ENCODE peak calls at places on chromosomes 6 and 20, in nine cellular contexts. One of them, this sample, is unnamed.

GRCh38 chr6:15260099-15260821 is 14.4 kb downstream of the JARID2 start:
- DNase-seq in right lobe of liver: no peak
- DNase-seq in body of pancreas: no peak
- DNase-seq in ovary: no peak
- DNase-seq in IMR-90: peak; percentile 67
- DNase-seq in A549: no peak
- DNase-seq in sigmoid colon: no peak
- DNase-seq in adrenal gland: peak; percentile 28
- DNase-seq in transverse colon: no peak
- DNase-seq in this sample: no peak

GRCh38 chr6:103273048-103273447 is 1586.7 kb downstream of the HACE1 start:
- DNase-seq in sigmoid colon: no peak
- DNase-seq in body of pancreas: no peak
- DNase-seq in transverse colon: no peak
- DNase-seq in ovary: no peak
- DNase-seq in IMR-90: no peak
- DNase-seq in right lobe of liver: no peak
- DNase-seq in adrenal gland: no peak
- DNase-seq in A549: peak; percentile 22
- DNase-seq in this sample: no peak

GRCh38 chr6:98827295-98828159 is 6.8 kb upstream of the POU3F2 start:
- DNase-seq in ovary: no peak
- DNase-seq in sigmoid colon: no peak
- DNase-seq in right lobe of liver: no peak
- DNase-seq in A549: no peak
- DNase-seq in body of pancreas: no peak
- DNase-seq in adrenal gland: no peak
- DNase-seq in IMR-90: no peak
- DNase-seq in transverse colon: no peak
- DNase-seq in this sample: no peak

GRCh38 chr6:108739496-108740330 is 108.5 kb upstream of the ARMC2 start:
- DNase-seq in body of pancreas: peak; percentile 38
- DNase-seq in A549: no peak
- DNase-seq in IMR-90: no peak
- DNase-seq in ovary: no peak
- DNase-seq in right lobe of liver: no peak
- DNase-seq in sigmoid colon: no peak
- DNase-seq in adrenal gland: peak; percentile 43
- DNase-seq in transverse colon: no peak
- DNase-seq in this sample: no peak

GRCh38 chr6:104613416-104614001 is 246.2 kb downstream of the HACE1 start:
- DNase-seq in IMR-90: no peak
- DNase-seq in ovary: no peak
- DNase-seq in sigmoid colon: no peak
- DNase-seq in transverse colon: no peak
- DNase-seq in A549: no peak
- DNase-seq in right lobe of liver: no peak
- DNase-seq in adrenal gland: no peak
- DNase-seq in body of pancreas: no peak
- DNase-seq in this sample: no peak

GRCh38 chr6:102848796-102849195 is 1455.3 kb downstream of the GRIK2 start:
- DNase-seq in right lobe of liver: no peak
- DNase-seq in sigmoid colon: no peak
- DNase-seq in transverse colon: no peak
- DNase-seq in body of pancreas: no peak
- DNase-seq in IMR-90: no peak
- DNase-seq in ovary: no peak
- DNase-seq in adrenal gland: no peak
- DNase-seq in A549: no peak
- DNase-seq in this sample: no peak

GRCh38 chr6:137010138-137010718 is 34.5 kb downstream of the IL20RA start:
- DNase-seq in IMR-90: no peak
- DNase-seq in right lobe of liver: no peak
- DNase-seq in ovary: no peak
- DNase-seq in sigmoid colon: no peak
- DNase-seq in adrenal gland: no peak
- DNase-seq in transverse colon: no peak
- DNase-seq in body of pancreas: no peak
- DNase-seq in A549: no peak
- DNase-seq in this sample: no peak

GRCh38 chr6:128118401-128118800 is 217.5 kb upstream of the THEMIS start:
- DNase-seq in sigmoid colon: no peak
- DNase-seq in right lobe of liver: no peak
- DNase-seq in ovary: no peak
- DNase-seq in A549: no peak
- DNase-seq in body of pancreas: no peak
- DNase-seq in IMR-90: peak; percentile 60
- DNase-seq in transverse colon: no peak
- DNase-seq in adrenal gland: no peak
- DNase-seq in this sample: no peak

GRCh38 chr20:58713801-58714339 is 21.3 kb downstream of the NPEPL1 start:
- DNase-seq in body of pancreas: no peak
- DNase-seq in IMR-90: no peak
- DNase-seq in sigmoid colon: peak; percentile 63
- DNase-seq in ovary: no peak
- DNase-seq in A549: no peak
- DNase-seq in transverse colon: peak; percentile 6
- DNase-seq in adrenal gland: peak; percentile 48
- DNase-seq in right lobe of liver: peak; percentile 53
- DNase-seq in this sample: peak; percentile 10

GRCh38 chr6:142966294-142966693 is 21.3 kb upstream of the HIVEP2 start:
- DNase-seq in transverse colon: no peak
- DNase-seq in IMR-90: no peak
- DNase-seq in A549: no peak
- DNase-seq in ovary: no peak
- DNase-seq in right lobe of liver: no peak
- DNase-seq in sigmoid colon: no peak
- DNase-seq in body of pancreas: no peak
- DNase-seq in adrenal gland: no peak
- DNase-seq in this sample: no peak

GRCh38 chr6:156780117-156780641 is 3.0 kb downstream of the ARID1B start:
- DNase-seq in ovary: no peak
- DNase-seq in body of pancreas: peak; percentile 53
- DNase-seq in adrenal gland: peak; percentile 83
- DNase-seq in right lobe of liver: no peak
- DNase-seq in sigmoid colon: no peak
- DNase-seq in A549: peak; percentile 78
- DNase-seq in IMR-90: peak; percentile 96
- DNase-seq in transverse colon: peak; percentile 63
- DNase-seq in this sample: peak; percentile 82

GRCh38 chr20:46070215-46070910 is 19.4 kb downstream of the NCOA5 start:
- DNase-seq in adrenal gland: peak; percentile 37
- DNase-seq in transverse colon: no peak
- DNase-seq in A549: no peak
- DNase-seq in ovary: no peak
- DNase-seq in sigmoid colon: no peak
- DNase-seq in right lobe of liver: no peak
- DNase-seq in body of pancreas: no peak
- DNase-seq in IMR-90: peak; percentile 86
- DNase-seq in this sample: no peak

GRCh38 chr20:53826597-53827291 is 233.1 kb upstream of the ZNF217 start:
- DNase-seq in transverse colon: no peak
- DNase-seq in IMR-90: peak; percentile 18
- DNase-seq in right lobe of liver: no peak
- DNase-seq in A549: peak; percentile 72
- DNase-seq in sigmoid colon: no peak
- DNase-seq in adrenal gland: no peak
- DNase-seq in ovary: no peak
- DNase-seq in body of pancreas: no peak
- DNase-seq in this sample: no peak

GRCh38 chr6:14066782-14067406 is 50.7 kb upstream of the CD83 start:
- DNase-seq in right lobe of liver: no peak
- DNase-seq in A549: peak; percentile 65
- DNase-seq in ovary: no peak
- DNase-seq in adrenal gland: no peak
- DNase-seq in IMR-90: peak; percentile 80
- DNase-seq in sigmoid colon: no peak
- DNase-seq in body of pancreas: peak; percentile 43
- DNase-seq in transverse colon: no peak
- DNase-seq in this sample: peak; percentile 46

DNA sequence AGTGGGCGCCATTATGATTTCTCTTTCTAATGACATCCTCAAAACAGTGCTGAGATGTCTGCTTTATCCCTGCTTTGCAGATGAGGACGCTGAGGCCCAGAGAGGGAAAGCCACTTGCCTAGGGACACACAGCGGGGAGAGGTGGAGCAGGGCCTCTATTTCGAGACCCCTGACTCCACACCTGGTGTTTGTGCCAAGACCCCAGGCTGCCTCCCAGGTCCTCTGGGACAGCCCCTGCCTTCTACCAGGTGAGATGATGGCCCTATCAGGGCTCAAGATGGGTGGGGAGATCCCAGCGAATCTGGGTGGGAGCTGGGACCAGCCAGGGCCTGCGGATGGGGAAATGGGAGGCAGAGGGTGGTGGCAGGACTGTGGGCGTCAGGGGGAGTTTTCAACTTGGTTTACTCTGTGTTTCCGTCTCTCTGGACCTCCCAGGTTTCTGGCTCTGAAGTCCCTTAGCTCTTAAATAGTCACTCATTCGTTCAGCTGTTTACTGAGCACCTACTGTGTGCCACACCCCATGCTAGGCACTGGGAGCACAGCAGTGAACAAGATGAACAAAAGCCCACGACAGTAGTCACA is 36.7 kb downstream of the SRC start:
- DNase-seq in A549: peak; percentile 49
- DNase-seq in transverse colon: no peak
- DNase-seq in adrenal gland: no peak
- DNase-seq in body of pancreas: peak; percentile 4
- DNase-seq in right lobe of liver: peak; percentile 42
- DNase-seq in sigmoid colon: peak; percentile 62
- DNase-seq in IMR-90: no peak
- DNase-seq in ovary: no peak
- DNase-seq in this sample: no peak
- H3K4me1 ChIP-seq in A549: peaks cover 88% of the 10 kb centered on the region
- H3K4me1 ChIP-seq in transverse colon: peaks cover 24% of the 10 kb centered on the region
- H3K4me1 ChIP-seq in adrenal gland: peaks cover 57% of the 10 kb centered on the region
- H3K4me1 ChIP-seq in body of pancreas: peaks cover 36% of the 10 kb centered on the region
- H3K4me1 ChIP-seq in right lobe of liver: peaks cover 20% of the 10 kb centered on the region
- H3K4me1 ChIP-seq in sigmoid colon: no peaks in the 10 kb centered on the region
- H3K4me1 ChIP-seq in IMR-90: peaks cover 18% of the 10 kb centered on the region
- H3K4me1 ChIP-seq in ovary: peaks cover 10% of the 10 kb centered on the region
- H3K4me1 ChIP-seq in this sample: peaks cover 17% of the 10 kb centered on the region

GRCh38 chr20:9903048-9903651 is 64.3 kb upstream of the PAK5 start:
- DNase-seq in right lobe of liver: no peak
- DNase-seq in sigmoid colon: no peak
- DNase-seq in IMR-90: no peak
- DNase-seq in body of pancreas: no peak
- DNase-seq in A549: peak; percentile 29
- DNase-seq in ovary: no peak
- DNase-seq in transverse colon: no peak
- DNase-seq in adrenal gland: no peak
- DNase-seq in this sample: peak; percentile 26
- TF ChIP-seq CTCF in right lobe of liver: no peak
- TF ChIP-seq CTCF in sigmoid colon: no peak
- TF ChIP-seq CTCF in IMR-90: peak; percentile 27
- TF ChIP-seq CTCF in body of pancreas: peak; percentile 17
- TF ChIP-seq CTCF in A549: peak; percentile 46
- TF ChIP-seq CTCF in ovary: no peak
- TF ChIP-seq CTCF in transverse colon: no peak
- TF ChIP-seq CTCF in adrenal gland: peak; percentile 12
- TF ChIP-seq CTCF in this sample: peak; percentile 12

GRCh38 chr6:31971279-31971992 is 502 bp downstream of the DXO start:
- DNase-seq in A549: no peak
- DNase-seq in transverse colon: no peak
- DNase-seq in sigmoid colon: peak; percentile 71
- DNase-seq in ovary: no peak
- DNase-seq in body of pancreas: no peak
- DNase-seq in adrenal gland: no peak
- DNase-seq in IMR-90: no peak
- DNase-seq in right lobe of liver: no peak
- DNase-seq in this sample: no peak
- TF ChIP-seq POLR2A in A549: no peak
- TF ChIP-seq POLR2A in transverse colon: no peak
- TF ChIP-seq POLR2A in sigmoid colon: no peak
- TF ChIP-seq POLR2A in ovary: no peak
- TF ChIP-seq POLR2A in body of pancreas: no peak
- TF ChIP-seq POLR2A in adrenal gland: no peak
- TF ChIP-seq POLR2A in IMR-90: peak; percentile 59
- TF ChIP-seq POLR2A in right lobe of liver: no peak
- TF ChIP-seq POLR2A in this sample: no peak

GRCh38 chr20:1939270-1939595 is 44.0 kb downstream of the SIRPA start:
- DNase-seq in A549: no peak
- DNase-seq in adrenal gland: no peak
- DNase-seq in sigmoid colon: no peak
- DNase-seq in IMR-90: no peak
- DNase-seq in ovary: no peak
- DNase-seq in body of pancreas: no peak
- DNase-seq in right lobe of liver: peak; percentile 84
- DNase-seq in transverse colon: no peak
- DNase-seq in this sample: no peak

GRCh38 chr20:1940581-1940980 is 45.4 kb downstream of the SIRPA start:
- DNase-seq in right lobe of liver: no peak
- DNase-seq in transverse colon: no peak
- DNase-seq in adrenal gland: no peak
- DNase-seq in ovary: no peak
- DNase-seq in body of pancreas: no peak
- DNase-seq in IMR-90: no peak
- DNase-seq in A549: no peak
- DNase-seq in sigmoid colon: no peak
- DNase-seq in this sample: no peak

GRCh38 chr20:1942486-1943266 is 47.5 kb downstream of the SIRPA start:
- DNase-seq in IMR-90: no peak
- DNase-seq in adrenal gland: no peak
- DNase-seq in A549: no peak
- DNase-seq in right lobe of liver: no peak
- DNase-seq in ovary: no peak
- DNase-seq in body of pancreas: no peak
- DNase-seq in sigmoid colon: peak; percentile 26
- DNase-seq in transverse colon: no peak
- DNase-seq in this sample: no peak

GRCh38 chr20:1942061-1942460 is 46.9 kb downstream of the SIRPA start:
- DNase-seq in IMR-90: no peak
- DNase-seq in A549: no peak
- DNase-seq in right lobe of liver: no peak
- DNase-seq in body of pancreas: no peak
- DNase-seq in adrenal gland: no peak
- DNase-seq in ovary: no peak
- DNase-seq in transverse colon: no peak
- DNase-seq in sigmoid colon: peak; percentile 33
- DNase-seq in this sample: no peak

GRCh38 chr20:1941226-1941625 is 46.0 kb downstream of the SIRPA start:
- DNase-seq in adrenal gland: peak; percentile 70
- DNase-seq in ovary: no peak
- DNase-seq in transverse colon: no peak
- DNase-seq in IMR-90: peak; percentile 30
- DNase-seq in right lobe of liver: peak; percentile 71
- DNase-seq in sigmoid colon: peak; percentile 67
- DNase-seq in A549: no peak
- DNase-seq in body of pancreas: no peak
- DNase-seq in this sample: no peak
- H3K4me1 ChIP-seq in adrenal gland: peaks cover 47% of the 10 kb centered on the region
- H3K4me1 ChIP-seq in ovary: peaks cover 3% of the 10 kb centered on the region
- H3K4me1 ChIP-seq in transverse colon: peaks cover 10% of the 10 kb centered on the region
- H3K4me1 ChIP-seq in IMR-90: peaks cover 4% of the 10 kb centered on the region
- H3K4me1 ChIP-seq in right lobe of liver: peaks cover 73% of the 10 kb centered on the region
- H3K4me1 ChIP-seq in sigmoid colon: no peaks in the 10 kb centered on the region
- H3K4me1 ChIP-seq in A549: no peaks in the 10 kb centered on the region
- H3K4me1 ChIP-seq in body of pancreas: peaks cover 21% of the 10 kb centered on the region
- H3K4me1 ChIP-seq in this sample: no peaks in the 10 kb centered on the region

GRCh38 chr6:147651249-147652063 is 143.0 kb downstream of the SAMD5 start:
- DNase-seq in A549: peak; percentile 8
- DNase-seq in ovary: no peak
- DNase-seq in right lobe of liver: peak; percentile 62
- DNase-seq in adrenal gland: peak; percentile 67
- DNase-seq in IMR-90: peak; percentile 51
- DNase-seq in sigmoid colon: no peak
- DNase-seq in body of pancreas: peak; percentile 15
- DNase-seq in transverse colon: peak; percentile 20
- DNase-seq in this sample: peak; percentile 59
- TF ChIP-seq CTCF in A549: no peak
- TF ChIP-seq CTCF in ovary: no peak
- TF ChIP-seq CTCF in right lobe of liver: peak; percentile 32
- TF ChIP-seq CTCF in adrenal gland: no peak
- TF ChIP-seq CTCF in IMR-90: no peak
- TF ChIP-seq CTCF in sigmoid colon: no peak
- TF ChIP-seq CTCF in body of pancreas: no peak
- TF ChIP-seq CTCF in transverse colon: no peak
- TF ChIP-seq CTCF in this sample: no peak